ENCODE peak calls at places on chromosomes 11 and 22, in ten cellular contexts. One of them, this sample, is unnamed.

GRCh38 chr11:48005133-48005532 is 24.8 kb downstream of the PTPRJ start:
- DNase-seq in stomach: no peak
- DNase-seq in A549: no peak
- DNase-seq in K562: no peak
- DNase-seq in suprapubic skin: no peak
- DNase-seq in H1: no peak
- DNase-seq in ovary: no peak
- DNase-seq in SK-N-SH: no peak
- DNase-seq in esophagus muscularis mucosa: no peak
- DNase-seq in upper lobe of left lung: no peak
- DNase-seq in this sample: no peak

GRCh38 chr11:74288161-74288560 is 23.3 kb downstream of the P4HA3 start:
- DNase-seq in stomach: no peak
- DNase-seq in A549: peak; percentile 94
- DNase-seq in K562: peak; percentile 36
- DNase-seq in suprapubic skin: no peak
- DNase-seq in H1: no peak
- DNase-seq in ovary: no peak
- DNase-seq in SK-N-SH: no peak
- DNase-seq in esophagus muscularis mucosa: no peak
- DNase-seq in upper lobe of left lung: no peak
- DNase-seq in this sample: no peak

GRCh38 chr11:79060081-79060480 is 380.7 kb downstream of the TENM4 start:
- DNase-seq in stomach: no peak
- DNase-seq in A549: no peak
- DNase-seq in K562: no peak
- DNase-seq in suprapubic skin: no peak
- DNase-seq in H1: no peak
- DNase-seq in ovary: no peak
- DNase-seq in SK-N-SH: peak; percentile 57
- DNase-seq in esophagus muscularis mucosa: no peak
- DNase-seq in upper lobe of left lung: no peak
- DNase-seq in this sample: no peak

GRCh38 chr22:35522571-35523149 is 18.0 kb upstream of the RASD2 start:
- DNase-seq in stomach: no peak
- DNase-seq in A549: no peak
- DNase-seq in K562: no peak
- DNase-seq in suprapubic skin: no peak
- DNase-seq in H1: no peak
- DNase-seq in ovary: no peak
- DNase-seq in SK-N-SH: no peak
- DNase-seq in esophagus muscularis mucosa: no peak
- DNase-seq in upper lobe of left lung: no peak
- DNase-seq in this sample: no peak

GRCh38 chr11:112526699-112527410 is 266.2 kb upstream of the PLET1 start:
- DNase-seq in stomach: no peak
- DNase-seq in A549: no peak
- DNase-seq in K562: no peak
- DNase-seq in suprapubic skin: no peak
- DNase-seq in H1: no peak
- DNase-seq in ovary: no peak
- DNase-seq in SK-N-SH: no peak
- DNase-seq in esophagus muscularis mucosa: no peak
- DNase-seq in upper lobe of left lung: no peak
- DNase-seq in this sample: no peak

GRCh38 chr22:24333301-24333700 is 62.7 kb downstream of the SPECC1L start:
- DNase-seq in stomach: no peak
- DNase-seq in A549: no peak
- DNase-seq in K562: no peak
- DNase-seq in suprapubic skin: no peak
- DNase-seq in H1: no peak
- DNase-seq in ovary: no peak
- DNase-seq in SK-N-SH: no peak
- DNase-seq in esophagus muscularis mucosa: no peak
- DNase-seq in upper lobe of left lung: no peak
- DNase-seq in this sample: no peak

GRCh38 chr11:84396521-84396920 is 1110.4 kb upstream of the CCDC90B start:
- DNase-seq in stomach: no peak
- DNase-seq in A549: no peak
- DNase-seq in K562: no peak
- DNase-seq in suprapubic skin: no peak
- DNase-seq in H1: no peak
- DNase-seq in ovary: no peak
- DNase-seq in SK-N-SH: no peak
- DNase-seq in esophagus muscularis mucosa: no peak
- DNase-seq in upper lobe of left lung: no peak
- DNase-seq in this sample: no peak

GRCh38 chr11:78798567-78799170 is 224.0 kb upstream of the NARS2 start:
- DNase-seq in stomach: peak; percentile 66
- DNase-seq in A549: peak; percentile 52
- DNase-seq in K562: peak; percentile 62
- DNase-seq in suprapubic skin: peak; percentile 84
- DNase-seq in H1: peak; percentile 34
- DNase-seq in ovary: peak; percentile 67
- DNase-seq in SK-N-SH: peak; percentile 72
- DNase-seq in esophagus muscularis mucosa: peak; percentile 93
- DNase-seq in upper lobe of left lung: peak; percentile 72
- DNase-seq in this sample: peak; percentile 42

GRCh38 chr11:67022961-67023956 is at the start of gene SYT12:
- DNase-seq in stomach: no peak
- DNase-seq in A549: peak; percentile 35
- DNase-seq in K562: no peak
- DNase-seq in suprapubic skin: no peak
- DNase-seq in H1: no peak
- DNase-seq in ovary: no peak
- DNase-seq in SK-N-SH: peak; percentile 77
- DNase-seq in esophagus muscularis mucosa: no peak
- DNase-seq in upper lobe of left lung: no peak
- DNase-seq in this sample: no peak

GRCh38 chr11:121071456-121072236 is 29.4 kb upstream of the TECTA start:
- DNase-seq in stomach: no peak
- DNase-seq in A549: no peak
- DNase-seq in K562: peak; percentile 5
- DNase-seq in suprapubic skin: no peak
- DNase-seq in H1: peak; percentile 7
- DNase-seq in ovary: no peak
- DNase-seq in SK-N-SH: no peak
- DNase-seq in esophagus muscularis mucosa: no peak
- DNase-seq in upper lobe of left lung: no peak
- DNase-seq in this sample: no peak

GRCh38 chr11:123195182-123196059 is at the start of gene CLMP:
- DNase-seq in stomach: no peak
- DNase-seq in A549: no peak
- DNase-seq in K562: no peak
- DNase-seq in suprapubic skin: no peak
- DNase-seq in H1: no peak
- DNase-seq in ovary: peak; percentile 78
- DNase-seq in SK-N-SH: peak; percentile 91
- DNase-seq in esophagus muscularis mucosa: no peak
- DNase-seq in upper lobe of left lung: no peak
- DNase-seq in this sample: peak; percentile 54

GRCh38 chr11:104043678-104044239 is 7.3 kb downstream of the DDI1 start:
- DNase-seq in stomach: no peak
- DNase-seq in A549: no peak
- DNase-seq in K562: no peak
- DNase-seq in suprapubic skin: no peak
- DNase-seq in H1: no peak
- DNase-seq in ovary: no peak
- DNase-seq in SK-N-SH: no peak
- DNase-seq in esophagus muscularis mucosa: no peak
- DNase-seq in upper lobe of left lung: no peak
- DNase-seq in this sample: no peak

GRCh38 chr11:38446336-38446735 is 1848.3 kb upstream of the RAG2 start:
- DNase-seq in stomach: no peak
- DNase-seq in A549: no peak
- DNase-seq in K562: no peak
- DNase-seq in suprapubic skin: no peak
- DNase-seq in H1: no peak
- DNase-seq in ovary: no peak
- DNase-seq in SK-N-SH: no peak
- DNase-seq in esophagus muscularis mucosa: no peak
- DNase-seq in upper lobe of left lung: no peak
- DNase-seq in this sample: no peak

GRCh38 chr22:24350627-24351026 is 76.8 kb upstream of the ADORA2A start:
- DNase-seq in stomach: no peak
- DNase-seq in A549: no peak
- DNase-seq in K562: no peak
- DNase-seq in suprapubic skin: no peak
- DNase-seq in H1: no peak
- DNase-seq in ovary: no peak
- DNase-seq in SK-N-SH: no peak
- DNase-seq in esophagus muscularis mucosa: no peak
- DNase-seq in upper lobe of left lung: no peak
- DNase-seq in this sample: no peak

GRCh38 chr22:45842141-45842831 is 134.7 kb downstream of the WNT7B start:
- DNase-seq in stomach: no peak
- DNase-seq in A549: no peak
- DNase-seq in K562: no peak
- DNase-seq in suprapubic skin: no peak
- DNase-seq in H1: no peak
- DNase-seq in ovary: no peak
- DNase-seq in SK-N-SH: no peak
- DNase-seq in esophagus muscularis mucosa: no peak
- DNase-seq in upper lobe of left lung: no peak
- DNase-seq in this sample: no peak

GRCh38 chr22:50729391-50730012 is 8.5 kb upstream of the ACR start:
- DNase-seq in stomach: no peak
- DNase-seq in A549: no peak
- DNase-seq in K562: no peak
- DNase-seq in suprapubic skin: peak; percentile 67
- DNase-seq in H1: no peak
- DNase-seq in ovary: peak; percentile 7
- DNase-seq in SK-N-SH: no peak
- DNase-seq in esophagus muscularis mucosa: no peak
- DNase-seq in upper lobe of left lung: peak; percentile 19
- DNase-seq in this sample: peak; percentile 9

GRCh38 chr22:19537941-19538488 is 13.8 kb upstream of the CLDN5 start:
- DNase-seq in stomach: no peak
- DNase-seq in A549: no peak
- DNase-seq in K562: no peak
- DNase-seq in suprapubic skin: no peak
- DNase-seq in H1: no peak
- DNase-seq in ovary: no peak
- DNase-seq in SK-N-SH: no peak
- DNase-seq in esophagus muscularis mucosa: no peak
- DNase-seq in upper lobe of left lung: no peak
- DNase-seq in this sample: no peak

GRCh38 chr22:17875631-17876030 is 101.4 kb upstream of the BID start:
- DNase-seq in stomach: no peak
- DNase-seq in A549: no peak
- DNase-seq in K562: no peak
- DNase-seq in suprapubic skin: no peak
- DNase-seq in H1: no peak
- DNase-seq in ovary: no peak
- DNase-seq in SK-N-SH: no peak
- DNase-seq in esophagus muscularis mucosa: no peak
- DNase-seq in upper lobe of left lung: no peak
- DNase-seq in this sample: no peak

GRCh38 chr11:100687630-100688395 is 725 bp downstream of the ARHGAP42 start:
- DNase-seq in stomach: peak; percentile 48
- DNase-seq in A549: peak; percentile 86
- DNase-seq in K562: peak; percentile 53
- DNase-seq in suprapubic skin: no peak
- DNase-seq in H1: peak; percentile 53
- DNase-seq in ovary: peak; percentile 57
- DNase-seq in SK-N-SH: peak; percentile 47
- DNase-seq in esophagus muscularis mucosa: peak; percentile 93
- DNase-seq in upper lobe of left lung: peak; percentile 34
- DNase-seq in this sample: peak; percentile 45
- TF ChIP-seq EP300 in stomach: no peak
- TF ChIP-seq EP300 in A549: no peak
- TF ChIP-seq EP300 in K562: no peak
- TF ChIP-seq EP300 in suprapubic skin: no peak
- TF ChIP-seq EP300 in H1: no peak
- TF ChIP-seq EP300 in ovary: no peak
- TF ChIP-seq EP300 in SK-N-SH: no peak
- TF ChIP-seq EP300 in esophagus muscularis mucosa: no peak
- TF ChIP-seq EP300 in upper lobe of left lung: no peak
- TF ChIP-seq EP300 in this sample: no peak

GRCh38 chr11:64758330-64759079 is 1.3 kb downstream of the PYGM start:
- DNase-seq in stomach: no peak
- DNase-seq in A549: no peak
- DNase-seq in K562: peak; percentile 8
- DNase-seq in suprapubic skin: no peak
- DNase-seq in H1: no peak
- DNase-seq in ovary: no peak
- DNase-seq in SK-N-SH: peak; percentile 30
- DNase-seq in esophagus muscularis mucosa: no peak
- DNase-seq in upper lobe of left lung: no peak
- DNase-seq in this sample: no peak
- TF ChIP-seq EP300 in stomach: no peak
- TF ChIP-seq EP300 in A549: no peak
- TF ChIP-seq EP300 in K562: no peak
- TF ChIP-seq EP300 in suprapubic skin: no peak
- TF ChIP-seq EP300 in H1: no peak
- TF ChIP-seq EP300 in ovary: no peak
- TF ChIP-seq EP300 in SK-N-SH: no peak
- TF ChIP-seq EP300 in esophagus muscularis mucosa: no peak
- TF ChIP-seq EP300 in upper lobe of left lung: no peak
- TF ChIP-seq EP300 in this sample: no peak

DNA sequence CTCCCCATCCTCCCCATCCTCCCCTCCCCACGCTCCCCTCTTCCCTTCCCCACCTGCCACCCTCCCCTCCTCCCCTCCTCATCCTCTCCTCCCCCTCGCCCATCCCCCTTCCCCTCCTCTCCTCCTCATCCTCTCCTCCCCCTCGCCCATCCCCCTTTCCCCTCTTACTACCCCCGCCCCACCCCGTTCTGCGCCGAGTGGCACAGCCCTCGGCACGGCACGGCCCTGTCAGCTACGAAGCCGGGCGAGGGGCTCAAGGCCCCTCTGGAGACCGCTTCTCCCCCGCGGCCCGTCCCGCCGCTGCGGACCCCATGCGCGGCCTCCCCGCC is 449.9 kb downstream of the OPCML start:
- DNase-seq in stomach: no peak
- DNase-seq in A549: no peak
- DNase-seq in K562: no peak
- DNase-seq in suprapubic skin: peak; percentile 88
- DNase-seq in H1: no peak
- DNase-seq in ovary: no peak
- DNase-seq in SK-N-SH: no peak
- DNase-seq in esophagus muscularis mucosa: peak; percentile 91
- DNase-seq in upper lobe of left lung: no peak
- DNase-seq in this sample: no peak
- TF ChIP-seq EP300 in stomach: no peak
- TF ChIP-seq EP300 in A549: no peak
- TF ChIP-seq EP300 in K562: no peak
- TF ChIP-seq EP300 in suprapubic skin: no peak
- TF ChIP-seq EP300 in H1: no peak
- TF ChIP-seq EP300 in ovary: no peak
- TF ChIP-seq EP300 in SK-N-SH: no peak
- TF ChIP-seq EP300 in esophagus muscularis mucosa: no peak
- TF ChIP-seq EP300 in upper lobe of left lung: no peak
- TF ChIP-seq EP300 in this sample: no peak

DNA sequence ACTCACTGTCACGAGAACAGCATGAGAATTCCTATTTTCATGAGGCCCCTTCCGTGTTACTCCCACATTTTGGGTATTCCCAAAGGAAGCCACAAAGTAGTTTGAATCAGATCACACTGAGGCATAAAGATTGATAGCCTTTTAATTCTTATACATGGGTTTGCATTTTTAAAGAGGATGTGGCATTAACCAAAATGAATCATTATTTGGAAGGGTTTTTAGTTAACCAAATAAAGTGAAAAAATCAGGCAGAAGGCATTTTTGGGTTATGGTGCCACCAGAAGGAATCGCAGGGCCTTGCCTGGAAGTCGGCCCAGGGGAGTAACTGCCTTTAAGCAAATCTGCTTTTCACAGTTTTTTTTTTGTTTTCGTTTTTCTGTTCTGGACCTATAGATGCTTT is 55.4 kb downstream of the HSD17B12 start:
- DNase-seq in stomach: no peak
- DNase-seq in A549: no peak
- DNase-seq in K562: no peak
- DNase-seq in suprapubic skin: no peak
- DNase-seq in H1: no peak
- DNase-seq in ovary: no peak
- DNase-seq in SK-N-SH: no peak
- DNase-seq in esophagus muscularis mucosa: no peak
- DNase-seq in upper lobe of left lung: no peak
- DNase-seq in this sample: no peak
- TF ChIP-seq EP300 in stomach: no peak
- TF ChIP-seq EP300 in A549: no peak
- TF ChIP-seq EP300 in K562: no peak
- TF ChIP-seq EP300 in suprapubic skin: no peak
- TF ChIP-seq EP300 in H1: no peak
- TF ChIP-seq EP300 in ovary: no peak
- TF ChIP-seq EP300 in SK-N-SH: no peak
- TF ChIP-seq EP300 in esophagus muscularis mucosa: no peak
- TF ChIP-seq EP300 in upper lobe of left lung: no peak
- TF ChIP-seq EP300 in this sample: no peak

This sample was measured in tibial nerve.